ENCODE peak calls at places on chromosomes 16 and 17, in four cellular contexts. M is neural progenitor cell, T is PC-9, Q is fibroblast of lung. O is an unnamed sample.

GRCh38 chr17:1275962-1276736 is 3.3 kb upstream of the TRARG1 start:
- DNase-seq in M (peak; percentile 89), Q (peak; percentile 43), T (no peak), O (no peak)

GRCh38 chr17:1462164-1463112 is 6.4 kb upstream of the CRK start:
- DNase-seq in T (no peak), M (no peak), Q (no peak), O (peak; percentile 91)

GRCh38 chr16:57341441-57342303 is 16.9 kb upstream of the CCL22 start:
- DNase-seq in Q (peak; percentile 76), T (peak; percentile 100), M (no peak), O (no peak)

GRCh38 chr17:1123397-1124237 is 56.2 kb downstream of the ABR start:
- DNase-seq in M (peak; percentile 52), Q (no peak), T (no peak), O (no peak)

GRCh38 chr17:49817993-49818392 is 29.5 kb downstream of the KAT7 start:
- DNase-seq in T (no peak), M (no peak), Q (no peak), O (no peak)

GRCh38 chr17:57089391-57089790 is 4.3 kb downstream of the AKAP1 start:
- DNase-seq in T (no peak), M (no peak), Q (no peak), O (no peak)

GRCh38 chr16:89268987-89269735 is 51.7 kb downstream of the ZNF778 start:
- DNase-seq in M (no peak), Q (peak; percentile 88), T (no peak), O (peak; percentile 61)

GRCh38 chr17:7173687-7174602 is 5.2 kb downstream of the ASGR1 start:
- DNase-seq in Q (no peak), T (no peak), M (peak; percentile 93), O (peak; percentile 16)

GRCh38 chr16:57667526-57668258 is 414 bp upstream of the ADGRG3 start:
- DNase-seq in T (peak; percentile 44), M (no peak), Q (peak; percentile 11), O (peak; percentile 92)

GRCh38 chr16:83473109-83473508 is 334.7 kb upstream of the HSBP1 start:
- DNase-seq in M (no peak), Q (peak; percentile 64), T (no peak), O (no peak)

GRCh38 chr17:67830440-67830839 is 5.1 kb downstream of the BPTF start:
- DNase-seq in T (no peak), M (peak; percentile 48), Q (no peak), O (no peak)

GRCh38 chr17:77601054-77601979 is 357.2 kb upstream of the TNRC6C start:
- DNase-seq in M (no peak), T (no peak), Q (no peak), O (no peak)

GRCh38 chr17:56393156-56393555 is 200.3 kb upstream of the NOG start:
- DNase-seq in Q (no peak), T (no peak), M (no peak), O (no peak)

GRCh38 chr16:46651305-46651704 is 30.1 kb upstream of the SHCBP1 start:
- DNase-seq in M (no peak), T (no peak), Q (no peak), O (no peak)

GRCh38 chr16:66954097-66954659 is 6.9 kb upstream of the CES3 start:
- DNase-seq in T (peak; percentile 55), M (peak; percentile 50), Q (peak; percentile 77), O (peak; percentile 87)

GRCh38 chr16:71933017-71933416 is 37.7 kb downstream of the IST1 start:
- DNase-seq in T (no peak), Q (no peak), M (peak; percentile 21), O (no peak)

GRCh38 chr17:8409966-8410881 is 12.6 kb upstream of the RNF222 start:
- DNase-seq in T (peak; percentile 49), Q (peak; percentile 87), M (peak; percentile 92), O (peak; percentile 97)

GRCh38 chr16:50011707-50012106 is 13.3 kb upstream of the CNEP1R1 start:
- DNase-seq in M (no peak), T (no peak), Q (peak; percentile 34), O (peak; percentile 22)

GRCh38 chr16:13148836-13149235 is 247.4 kb downstream of the SHISA9 start:
- DNase-seq in Q (no peak), T (no peak), M (no peak), O (no peak)

GRCh38 chr17:12789976-12790805 is 893 bp downstream of the ARHGAP44 start:
- DNase-seq in M (peak; percentile 63), T (no peak), Q (no peak), O (no peak)

GRCh38 chr16:72884037-72884436 is 163.9 kb downstream of the ZFHX3 start:
- DNase-seq in T (no peak), M (no peak), Q (peak; percentile 33), O (no peak)

GRCh38 chr17:28180449-28180848 is 138.0 kb downstream of the NLK start:
- DNase-seq in Q (peak; percentile 10), M (no peak), T (no peak), O (no peak)

GRCh38 chr16:90008708-90009145 is 10.5 kb downstream of the DBNDD1 start:
- DNase-seq in M (no peak), T (no peak), Q (no peak), O (no peak)

GRCh38 chr16:89037261-89038152 is 56.1 kb upstream of the ACSF3 start:
- DNase-seq in Q (peak; percentile 20), M (peak; percentile 91), T (no peak), O (peak; percentile 20)

GRCh38 chr16:88983771-88984687 is 7.0 kb upstream of the CBFA2T3 start:
- DNase-seq in T (no peak), M (no peak), Q (no peak), O (no peak)

GRCh38 chr17:47335101-47335936 is 11.6 kb downstream of the EFCAB13 start:
- DNase-seq in T (no peak), Q (no peak), M (no peak), O (no peak)

GRCh38 chr17:9386401-9386800 is 189.2 kb downstream of the STX8 start:
- DNase-seq in Q (peak; percentile 46), T (no peak), M (no peak), O (no peak)

GRCh38 chr16:61128545-61129323 is 907.5 kb downstream of the CDH8 start:
- DNase-seq in T (no peak), Q (no peak), M (no peak), O (no peak)

GRCh38 chr17:79457376-79457775 is 153.5 kb downstream of the RBFOX3 start:
- DNase-seq in T (no peak), M (no peak), Q (no peak), O (no peak)

GRCh38 chr17:77844681-77845080 is 113.8 kb upstream of the TNRC6C start:
- DNase-seq in M (no peak), Q (no peak), T (no peak), O (no peak)

GRCh38 chr17:32518856-32519768 is 32.3 kb downstream of the CDK5R1 start:
- DNase-seq in M (peak; percentile 98), T (no peak), Q (peak; percentile 6), O (peak; percentile 36)

GRCh38 chr16:19588661-19589060 is 33.2 kb downstream of the VPS35L start:
- DNase-seq in M (no peak), T (no peak), Q (no peak), O (peak; percentile 68)

GRCh38 chr16:66493490-66494401 is 56.2 kb downstream of the TK2 start:
- DNase-seq in M (no peak), Q (no peak), T (peak; percentile 12), O (no peak)

GRCh38 chr16:15492091-15492740 is 57.8 kb downstream of the BMERB1 start:
- DNase-seq in T (no peak), M (no peak), Q (no peak), O (no peak)

GRCh38 chr16:1984347-1985225 is 593 bp downstream of the GFER start:
- DNase-seq in T (no peak), Q (no peak), M (peak; percentile 59), O (no peak)

GRCh38 chr16:185691-186090 is 5.4 kb downstream of the HBQ1 start:
- DNase-seq in T (no peak), M (no peak), Q (no peak), O (no peak)

GRCh38 chr16:67672739-67673662 is 6.4 kb downstream of the C16orf86 start:
- DNase-seq in Q (peak; percentile 77), T (peak; percentile 39), M (peak; percentile 80), O (peak; percentile 60)

GRCh38 chr17:82566129-82566995 is 46.8 kb downstream of the FOXK2 start:
- DNase-seq in Q (no peak), M (no peak), T (no peak), O (no peak)
- H3K27ac ChIP-seq in Q (no peak overlapping the region), M (no peak overlapping the region), T (no peak overlapping the region), O (no peak overlapping the region)

GRCh38 chr16:3876695-3877094 is 3.8 kb downstream of the CREBBP start:
- DNase-seq in M (no peak), Q (peak; percentile 39), T (no peak), O (peak; percentile 81)
- H3K4me1 ChIP-seq in M (peaks cover 67% of the 10 kb centered on the region), Q (peaks cover 21% of the 10 kb centered on the region), T (peaks cover 28% of the 10 kb centered on the region), O (peaks cover 27% of the 10 kb centered on the region)

DNA sequence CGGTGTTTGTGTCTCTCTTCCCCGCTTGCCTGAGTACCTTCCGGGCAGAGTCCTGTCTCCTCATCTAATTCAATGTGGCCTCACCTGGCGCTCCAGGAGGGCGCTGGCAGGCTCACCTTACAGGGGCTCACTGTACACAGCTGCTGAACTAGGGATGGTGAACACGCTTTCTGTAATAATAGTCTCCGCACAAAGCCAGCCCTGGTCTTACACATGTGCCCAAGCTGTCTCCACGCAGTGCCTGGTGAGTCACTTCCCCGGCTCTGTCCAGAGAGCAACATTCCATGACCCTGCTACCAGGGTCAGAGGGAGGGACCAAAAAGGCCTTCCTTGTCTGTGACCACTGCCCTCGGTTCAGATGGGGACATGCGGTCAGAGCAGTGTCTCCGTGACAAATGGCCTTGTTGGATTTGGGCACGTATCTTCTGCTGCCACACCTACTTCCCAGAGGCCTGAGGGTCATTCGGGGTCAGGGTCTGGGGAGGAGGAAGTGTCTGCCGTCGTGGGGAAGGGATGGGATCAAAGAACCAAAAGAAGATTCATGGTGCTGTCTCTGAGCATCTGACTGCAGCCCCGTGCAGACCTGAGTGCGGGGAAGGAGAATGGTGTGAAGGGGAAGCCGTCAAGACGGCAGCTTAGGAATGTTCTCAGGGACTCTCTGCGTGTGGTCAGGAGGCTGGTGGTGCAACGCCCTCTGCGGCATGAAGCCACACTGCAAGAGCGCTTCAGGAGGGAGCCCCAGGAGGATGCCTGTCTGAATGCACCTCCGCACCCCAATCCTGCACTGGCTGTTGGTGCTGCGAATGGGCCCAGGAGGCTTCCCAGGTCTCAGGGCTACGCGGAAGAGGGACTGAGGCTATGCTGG is 68.8 kb downstream of the IL21R start:
- DNase-seq in M (no peak), T (no peak), Q (peak; percentile 83), O (peak; percentile 42)
- H3K4me2 ChIP-seq in M (no peak overlapping the region), T (no peak overlapping the region), Q (no peak overlapping the region), O (no peak overlapping the region)

DNA sequence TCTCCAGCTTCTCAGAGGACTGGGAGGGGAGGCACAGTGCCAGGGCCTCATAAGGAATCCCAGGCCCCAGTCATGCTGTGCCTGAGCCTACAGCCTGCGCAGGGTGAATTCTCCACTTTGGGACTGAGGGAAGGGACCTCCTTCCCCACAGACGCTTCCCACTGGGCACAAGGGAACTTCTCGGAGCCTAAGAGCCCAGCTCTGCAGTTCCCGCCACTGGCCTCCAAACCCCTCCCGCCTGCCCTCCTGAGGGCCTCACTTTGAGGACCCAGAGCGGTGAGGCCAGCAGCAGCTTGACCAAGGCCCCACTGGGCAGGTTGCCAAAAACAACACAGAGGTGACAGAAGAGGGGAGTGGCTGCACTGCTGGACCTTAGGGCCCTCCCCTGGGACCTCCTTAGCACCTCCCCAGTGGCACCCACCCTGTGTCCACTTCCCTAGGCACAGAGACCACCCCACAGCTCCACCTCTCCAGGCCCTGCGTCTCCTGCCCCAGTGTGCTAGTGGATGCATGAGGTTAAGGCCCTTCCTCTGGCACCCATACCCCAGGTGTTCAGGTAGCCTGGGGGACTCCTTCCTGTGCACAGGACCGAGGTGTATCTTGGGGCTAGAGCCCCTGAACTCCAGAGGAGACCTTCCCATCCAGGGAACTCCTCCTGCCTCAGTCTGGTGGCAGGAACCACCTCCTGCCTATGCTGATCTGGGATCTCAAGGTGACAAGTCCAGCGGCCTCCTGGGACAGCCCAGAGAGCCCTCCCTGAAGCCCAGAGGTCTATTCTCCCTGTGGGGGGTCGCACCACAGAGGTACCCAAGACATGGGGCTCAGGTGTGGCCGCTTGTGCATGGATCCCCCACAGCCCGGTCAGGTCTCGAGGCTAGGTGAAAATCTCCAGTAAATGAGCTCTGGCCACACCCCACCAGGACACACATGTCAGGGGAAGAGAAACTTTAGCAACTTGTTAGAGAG is 3.4 kb downstream of the CASKIN2 start:
- DNase-seq in T (peak; percentile 46), Q (peak; percentile 57), M (no peak), O (no peak)
- H3K27ac ChIP-seq in T (no peak overlapping the region), Q (no peak overlapping the region), M (no peak overlapping the region), O (no peak overlapping the region)

O was measured in trophoblast cell.